ENCODE peak calls at places on chromosomes 4 and X, in five cellular contexts. One of them, this sample, is unnamed.

GRCh38 chr4:186719925-186720694 is 3.5 kb downstream of the FAT1 start:
- DNase-seq in spleen: no peak
- DNase-seq in ovary: no peak
- DNase-seq in H54: no peak
- DNase-seq in A549: peak
- DNase-seq in this sample: peak

GRCh38 chrX:41594634-41595033 is 94.1 kb upstream of the GPR34 start:
- DNase-seq in spleen: no peak
- DNase-seq in ovary: no peak
- DNase-seq in H54: no peak
- DNase-seq in A549: no peak
- DNase-seq in this sample: no peak

GRCh38 chr4:83558693-83559092 is 22.8 kb downstream of the GPAT3 start:
- DNase-seq in spleen: no peak
- DNase-seq in ovary: no peak
- DNase-seq in H54: no peak
- DNase-seq in A549: no peak
- DNase-seq in this sample: no peak

GRCh38 chr4:17448689-17449088 is 63.2 kb downstream of the QDPR start:
- DNase-seq in spleen: no peak
- DNase-seq in ovary: no peak
- DNase-seq in H54: no peak
- DNase-seq in A549: no peak
- DNase-seq in this sample: no peak

GRCh38 chr4:159129822-159130550 is 27.1 kb downstream of the RAPGEF2 start:
- DNase-seq in spleen: no peak
- DNase-seq in ovary: no peak
- DNase-seq in H54: no peak
- DNase-seq in A549: no peak
- DNase-seq in this sample: no peak

GRCh38 chr4:111506706-111507105 is 638.5 kb upstream of the FAM241A start:
- DNase-seq in spleen: no peak
- DNase-seq in ovary: no peak
- DNase-seq in H54: no peak
- DNase-seq in A549: no peak
- DNase-seq in this sample: no peak

GRCh38 chr4:57070461-57070860 is 39.7 kb downstream of the IGFBP7 start:
- DNase-seq in spleen: no peak
- DNase-seq in ovary: no peak
- DNase-seq in H54: no peak
- DNase-seq in A549: no peak
- DNase-seq in this sample: no peak

GRCh38 chrX:139429913-139430312 is 100.6 kb upstream of the F9 start:
- DNase-seq in spleen: no peak
- DNase-seq in ovary: no peak
- DNase-seq in H54: no peak
- DNase-seq in A549: peak
- DNase-seq in this sample: no peak

GRCh38 chr4:146450524-146450923 is 71.2 kb downstream of the SLC10A7 start:
- DNase-seq in spleen: no peak
- DNase-seq in ovary: no peak
- DNase-seq in H54: no peak
- DNase-seq in A549: no peak
- DNase-seq in this sample: peak

GRCh38 chr4:129583868-129584267 is 487.9 kb downstream of the C4orf33 start:
- DNase-seq in spleen: no peak
- DNase-seq in ovary: no peak
- DNase-seq in H54: no peak
- DNase-seq in A549: no peak
- DNase-seq in this sample: peak

GRCh38 chr4:171983935-171984805 is 171.0 kb downstream of the GALNTL6 start:
- DNase-seq in spleen: no peak
- DNase-seq in ovary: no peak
- DNase-seq in H54: no peak
- DNase-seq in A549: no peak
- DNase-seq in this sample: no peak

GRCh38 chr4:53962516-53963225 is 101.7 kb downstream of the CHIC2 start:
- DNase-seq in spleen: no peak
- DNase-seq in ovary: no peak
- DNase-seq in H54: peak
- DNase-seq in A549: no peak
- DNase-seq in this sample: no peak

GRCh38 chr4:67674098-67674497 is 26.9 kb downstream of the UBA6 start:
- DNase-seq in spleen: no peak
- DNase-seq in ovary: no peak
- DNase-seq in H54: no peak
- DNase-seq in A549: peak
- DNase-seq in this sample: no peak

GRCh38 chr4:87310691-87311335 is 11.9 kb downstream of the HSD17B13 start:
- DNase-seq in spleen: no peak
- DNase-seq in ovary: no peak
- DNase-seq in H54: no peak
- DNase-seq in A549: no peak
- DNase-seq in this sample: no peak

GRCh38 chrX:31580227-31580626 is 508.4 kb upstream of the FTHL17 start:
- DNase-seq in spleen: no peak
- DNase-seq in ovary: no peak
- DNase-seq in H54: no peak
- DNase-seq in A549: no peak
- DNase-seq in this sample: no peak

GRCh38 chrX:80306007-80306406 is 114.2 kb upstream of the TENT5D start:
- DNase-seq in spleen: no peak
- DNase-seq in ovary: no peak
- DNase-seq in H54: no peak
- DNase-seq in A549: no peak
- DNase-seq in this sample: no peak

GRCh38 chr4:31370866-31371465 is 650.8 kb downstream of the PCDH7 start:
- DNase-seq in spleen: no peak
- DNase-seq in ovary: no peak
- DNase-seq in H54: peak
- DNase-seq in A549: peak
- DNase-seq in this sample: peak

GRCh38 chrX:40096395-40097091 is 1.2 kb downstream of the BCOR start:
- DNase-seq in spleen: peak
- DNase-seq in ovary: peak
- DNase-seq in H54: no peak
- DNase-seq in A549: no peak
- DNase-seq in this sample: peak

DNA sequence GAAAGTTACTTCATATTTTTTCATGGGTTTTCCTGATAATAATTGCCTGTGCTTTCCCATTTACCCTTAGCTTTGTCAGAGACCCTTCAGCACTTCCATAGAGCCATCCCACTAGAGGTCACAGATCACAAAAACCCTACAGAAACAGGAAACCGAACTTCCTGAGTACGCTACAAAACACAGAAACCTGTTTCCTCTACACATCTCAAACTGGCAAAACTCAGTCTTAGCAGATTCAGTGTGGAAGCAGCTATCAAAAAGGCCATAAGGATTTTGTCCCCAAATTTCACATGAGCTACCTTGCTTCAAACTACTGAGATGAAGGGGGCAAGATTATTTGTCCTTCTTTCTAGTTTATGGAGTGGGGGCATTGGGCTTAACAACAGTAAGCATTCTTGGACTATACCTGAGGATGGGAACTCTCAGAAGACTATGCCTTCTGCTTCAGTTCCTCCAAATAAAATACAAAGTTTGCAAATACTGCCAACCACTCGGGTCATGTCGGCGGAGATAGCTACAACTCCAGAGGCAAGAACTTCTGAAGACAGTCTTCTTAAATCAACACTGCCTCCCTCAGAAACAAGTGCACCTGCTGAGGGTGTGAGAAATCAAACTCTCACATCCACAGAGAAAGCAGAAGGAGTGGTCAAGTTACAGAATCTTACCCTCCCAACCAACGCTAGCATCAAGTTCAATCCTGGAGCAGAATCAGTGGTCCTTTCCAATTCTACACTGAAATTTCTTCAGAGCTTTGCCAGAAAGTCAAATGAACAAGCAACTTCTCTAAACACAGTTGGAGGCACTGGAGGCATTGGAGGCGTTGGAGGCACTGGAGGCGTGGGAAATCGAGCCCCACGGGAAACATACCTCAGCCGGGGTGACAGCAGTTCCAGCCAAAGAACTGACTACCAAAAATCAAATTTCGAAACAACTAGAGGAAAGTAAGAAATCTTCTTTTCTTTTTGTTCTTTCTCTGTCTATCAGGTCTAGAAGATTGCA is at the start of gene MMRN1:
- DNase-seq in spleen: no peak
- DNase-seq in ovary: no peak
- DNase-seq in H54: no peak
- DNase-seq in A549: no peak
- DNase-seq in this sample: peak
- TF ChIP-seq POLR2A in spleen: no peak
- TF ChIP-seq POLR2A in ovary: no peak
- TF ChIP-seq POLR2A in H54: no peak
- TF ChIP-seq POLR2A in A549: no peak
- TF ChIP-seq POLR2A in this sample: no peak

GRCh38 chrX:153927936-153928760 is 2.1 kb upstream of the ARHGAP4 start:
- DNase-seq in spleen: peak
- DNase-seq in ovary: peak
- DNase-seq in H54: peak
- DNase-seq in A549: peak
- DNase-seq in this sample: peak
- TF ChIP-seq POLR2A in spleen: peak
- TF ChIP-seq POLR2A in ovary: peak
- TF ChIP-seq POLR2A in H54: peak
- TF ChIP-seq POLR2A in A549: peak
- TF ChIP-seq POLR2A in this sample: peak

DNA sequence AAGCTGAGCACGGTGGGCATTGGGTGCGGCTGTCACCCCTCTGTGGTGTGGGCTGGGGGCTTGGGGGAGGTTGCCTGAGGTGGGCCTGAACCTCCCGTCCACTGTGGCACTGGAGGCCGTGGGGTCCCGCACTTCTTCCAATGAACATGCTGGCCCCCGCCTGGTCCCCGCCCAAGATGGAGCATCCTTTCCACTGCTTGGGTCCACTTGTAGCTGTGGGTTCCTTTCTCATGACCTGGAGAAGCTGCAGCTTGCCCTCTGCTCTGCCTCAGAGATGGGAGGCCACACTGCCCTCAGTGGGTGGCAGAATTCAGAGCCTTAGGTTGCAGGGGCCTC is 26.2 kb downstream of the SH3TC1 start:
- DNase-seq in spleen: peak
- DNase-seq in ovary: no peak
- DNase-seq in H54: no peak
- DNase-seq in A549: no peak
- DNase-seq in this sample: no peak
- TF ChIP-seq POLR2A in spleen: no peak
- TF ChIP-seq POLR2A in ovary: no peak
- TF ChIP-seq POLR2A in H54: no peak
- TF ChIP-seq POLR2A in A549: no peak
- TF ChIP-seq POLR2A in this sample: no peak

DNA sequence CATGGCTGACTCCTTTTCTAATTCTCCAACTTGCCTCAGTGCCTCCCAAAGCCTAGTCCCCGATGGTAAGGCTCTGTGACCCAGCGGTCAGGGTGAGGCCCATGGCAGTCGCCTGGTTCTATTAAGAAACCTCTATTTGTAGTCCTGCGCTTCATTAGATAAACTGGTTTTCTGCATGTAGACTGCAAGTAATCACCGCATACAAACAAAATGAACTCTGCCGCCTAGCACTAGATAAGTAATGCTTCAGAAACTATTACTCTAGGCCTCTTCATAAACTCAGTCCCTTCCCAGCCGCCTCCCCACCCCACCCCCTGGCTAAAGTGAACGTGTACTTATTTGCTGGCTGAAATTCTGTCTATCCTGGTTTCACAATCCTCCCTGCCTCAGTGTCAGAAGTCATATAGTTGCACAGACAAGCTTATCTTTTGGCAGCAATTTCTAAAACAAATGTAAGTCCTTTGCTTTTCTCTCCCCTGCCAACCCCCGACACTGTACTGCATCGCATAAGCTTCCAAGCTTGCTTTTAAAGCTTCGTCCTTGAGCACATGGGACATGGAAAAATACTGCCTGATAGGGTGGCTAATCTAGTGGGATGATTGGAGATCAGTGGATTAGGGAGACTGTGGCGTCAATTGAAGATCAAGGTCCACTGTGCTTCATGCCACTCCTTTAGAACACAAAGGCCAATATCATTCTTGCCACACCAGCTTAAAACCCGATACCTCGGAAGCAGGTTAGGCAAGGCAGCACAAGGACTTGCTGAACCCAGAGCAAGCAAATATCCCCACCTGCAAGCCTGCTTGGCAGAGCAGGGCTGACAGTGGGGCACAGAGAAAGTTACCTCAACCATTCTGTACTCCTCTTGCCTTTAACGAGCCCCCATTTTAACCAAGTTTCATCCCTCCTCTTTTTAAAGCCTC is 125.8 kb downstream of the IRF2 start:
- DNase-seq in spleen: no peak
- DNase-seq in ovary: peak
- DNase-seq in H54: no peak
- DNase-seq in A549: peak
- DNase-seq in this sample: peak
- TF ChIP-seq POLR2A in spleen: peak
- TF ChIP-seq POLR2A in ovary: peak
- TF ChIP-seq POLR2A in H54: no peak
- TF ChIP-seq POLR2A in A549: no peak
- TF ChIP-seq POLR2A in this sample: no peak

GRCh38 chr4:38667005-38667771 is 3.2 kb downstream of the KLF3 start:
- DNase-seq in spleen: no peak
- DNase-seq in ovary: peak
- DNase-seq in H54: no peak
- DNase-seq in A549: peak
- DNase-seq in this sample: peak
- TF ChIP-seq POLR2A in spleen: peak
- TF ChIP-seq POLR2A in ovary: peak
- TF ChIP-seq POLR2A in H54: no peak
- TF ChIP-seq POLR2A in A549: no peak
- TF ChIP-seq POLR2A in this sample: peak

This sample was measured in erythroblast.